ENCODE peak calls at places on chromosomes 2 and 18, in nine cellular contexts. One of them, this sample, is unnamed.

GRCh38 chr2:68653538-68653982 is 10.2 kb downstream of the PROKR1 start:
- DNase-seq in GM23338: no peak
- DNase-seq in cardiac muscle cell: peak
- DNase-seq in OCI-LY7: no peak
- DNase-seq in uterus: no peak
- DNase-seq in CD4-positive, alpha-beta T cell: peak
- DNase-seq in aorta: no peak
- DNase-seq in A549: no peak
- DNase-seq in endodermal cell: no peak
- DNase-seq in this sample: no peak

GRCh38 chr2:157830696-157831570 is 45.2 kb downstream of the ACVR1 start:
- DNase-seq in endodermal cell: no peak
- DNase-seq in A549: peak
- DNase-seq in cardiac muscle cell: peak
- DNase-seq in OCI-LY7: no peak
- DNase-seq in CD4-positive, alpha-beta T cell: no peak
- DNase-seq in GM23338: no peak
- DNase-seq in uterus: peak
- DNase-seq in aorta: no peak
- DNase-seq in this sample: no peak

GRCh38 chr2:33134086-33134763 is 187.5 kb downstream of the LTBP1 start:
- DNase-seq in A549: peak
- DNase-seq in endodermal cell: no peak
- DNase-seq in CD4-positive, alpha-beta T cell: no peak
- DNase-seq in OCI-LY7: no peak
- DNase-seq in cardiac muscle cell: peak
- DNase-seq in uterus: peak
- DNase-seq in aorta: peak
- DNase-seq in GM23338: peak
- DNase-seq in this sample: no peak

GRCh38 chr2:18927525-18928232 is 338.3 kb upstream of the NT5C1B start:
- DNase-seq in OCI-LY7: no peak
- DNase-seq in CD4-positive, alpha-beta T cell: no peak
- DNase-seq in A549: no peak
- DNase-seq in endodermal cell: no peak
- DNase-seq in cardiac muscle cell: peak
- DNase-seq in uterus: no peak
- DNase-seq in aorta: no peak
- DNase-seq in GM23338: no peak
- DNase-seq in this sample: no peak

GRCh38 chr2:2152451-2152850 is 178.6 kb downstream of the MYT1L start:
- DNase-seq in CD4-positive, alpha-beta T cell: no peak
- DNase-seq in endodermal cell: no peak
- DNase-seq in A549: no peak
- DNase-seq in uterus: no peak
- DNase-seq in OCI-LY7: no peak
- DNase-seq in cardiac muscle cell: no peak
- DNase-seq in GM23338: no peak
- DNase-seq in aorta: no peak
- DNase-seq in this sample: no peak

GRCh38 chr2:71538656-71539265 is 85.4 kb downstream of the DYSF start:
- DNase-seq in GM23338: no peak
- DNase-seq in uterus: peak
- DNase-seq in aorta: no peak
- DNase-seq in OCI-LY7: no peak
- DNase-seq in A549: no peak
- DNase-seq in endodermal cell: peak
- DNase-seq in CD4-positive, alpha-beta T cell: no peak
- DNase-seq in cardiac muscle cell: no peak
- DNase-seq in this sample: no peak

GRCh38 chr2:159516241-159516758 is 100.0 kb downstream of the BAZ2B start:
- DNase-seq in GM23338: peak
- DNase-seq in A549: peak
- DNase-seq in uterus: no peak
- DNase-seq in aorta: no peak
- DNase-seq in OCI-LY7: peak
- DNase-seq in CD4-positive, alpha-beta T cell: peak
- DNase-seq in cardiac muscle cell: peak
- DNase-seq in endodermal cell: peak
- DNase-seq in this sample: peak

GRCh38 chr2:224412064-224412921 is 10.4 kb upstream of the FAM124B start:
- DNase-seq in A549: no peak
- DNase-seq in aorta: no peak
- DNase-seq in CD4-positive, alpha-beta T cell: no peak
- DNase-seq in GM23338: no peak
- DNase-seq in endodermal cell: no peak
- DNase-seq in OCI-LY7: no peak
- DNase-seq in cardiac muscle cell: peak
- DNase-seq in uterus: no peak
- DNase-seq in this sample: peak

GRCh38 chr2:73074110-73075069 is 2.9 kb upstream of the SFXN5 start:
- DNase-seq in cardiac muscle cell: no peak
- DNase-seq in CD4-positive, alpha-beta T cell: no peak
- DNase-seq in aorta: no peak
- DNase-seq in endodermal cell: no peak
- DNase-seq in GM23338: no peak
- DNase-seq in OCI-LY7: no peak
- DNase-seq in uterus: no peak
- DNase-seq in A549: no peak
- DNase-seq in this sample: no peak

GRCh38 chr2:73069855-73070650 is 1.5 kb downstream of the SFXN5 start:
- DNase-seq in A549: no peak
- DNase-seq in GM23338: no peak
- DNase-seq in cardiac muscle cell: no peak
- DNase-seq in aorta: no peak
- DNase-seq in uterus: no peak
- DNase-seq in OCI-LY7: no peak
- DNase-seq in CD4-positive, alpha-beta T cell: no peak
- DNase-seq in endodermal cell: peak
- DNase-seq in this sample: no peak

GRCh38 chr2:73071452-73072399 is at the start of gene SFXN5:
- DNase-seq in aorta: peak
- DNase-seq in cardiac muscle cell: peak
- DNase-seq in OCI-LY7: peak
- DNase-seq in GM23338: peak
- DNase-seq in endodermal cell: peak
- DNase-seq in A549: peak
- DNase-seq in uterus: peak
- DNase-seq in CD4-positive, alpha-beta T cell: peak
- DNase-seq in this sample: peak

GRCh38 chr2:73070651-73071451 is 661 bp downstream of the SFXN5 start:
- DNase-seq in uterus: peak
- DNase-seq in CD4-positive, alpha-beta T cell: peak
- DNase-seq in cardiac muscle cell: peak
- DNase-seq in A549: peak
- DNase-seq in OCI-LY7: peak
- DNase-seq in aorta: peak
- DNase-seq in GM23338: peak
- DNase-seq in endodermal cell: peak
- DNase-seq in this sample: peak

DNA sequence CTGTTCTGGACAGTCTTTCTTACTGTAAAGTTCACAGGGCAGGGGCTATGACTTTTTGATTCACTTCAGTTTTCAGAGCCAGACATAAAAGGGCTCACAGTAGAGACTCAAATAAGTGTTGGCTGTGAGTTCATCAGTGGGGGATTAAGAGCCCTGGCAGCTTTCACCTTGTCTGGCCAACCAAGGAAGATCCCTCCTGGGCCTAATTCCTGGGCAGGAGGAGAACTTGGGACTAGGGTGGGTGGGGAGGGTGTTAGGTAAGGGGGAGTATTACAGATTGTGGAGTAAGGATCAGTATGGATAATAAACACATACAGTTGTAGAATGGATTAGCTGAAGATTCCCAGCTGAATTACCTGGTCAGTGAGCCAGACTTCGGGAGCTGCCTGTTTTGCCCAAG is 904 bp upstream of the SFXN5 start:
- DNase-seq in GM23338: no peak
- DNase-seq in endodermal cell: peak
- DNase-seq in CD4-positive, alpha-beta T cell: no peak
- DNase-seq in aorta: no peak
- DNase-seq in OCI-LY7: no peak
- DNase-seq in uterus: no peak
- DNase-seq in A549: no peak
- DNase-seq in cardiac muscle cell: no peak
- DNase-seq in this sample: peak
- H3K27ac ChIP-seq in GM23338: no peak
- H3K27ac ChIP-seq in endodermal cell: no peak
- H3K27ac ChIP-seq in CD4-positive, alpha-beta T cell: no peak
- H3K27ac ChIP-seq in aorta: no peak
- H3K27ac ChIP-seq in OCI-LY7: no peak
- H3K27ac ChIP-seq in uterus: peak
- H3K27ac ChIP-seq in A549: no peak
- H3K27ac ChIP-seq in cardiac muscle cell: no peak
- H3K27ac ChIP-seq in this sample: peak

GRCh38 chr2:167940745-167941507 is 306.5 kb downstream of the STK39 start:
- DNase-seq in cardiac muscle cell: no peak
- DNase-seq in uterus: no peak
- DNase-seq in A549: no peak
- DNase-seq in CD4-positive, alpha-beta T cell: no peak
- DNase-seq in GM23338: no peak
- DNase-seq in aorta: no peak
- DNase-seq in OCI-LY7: no peak
- DNase-seq in endodermal cell: no peak
- DNase-seq in this sample: no peak
- H3K27ac ChIP-seq in cardiac muscle cell: no peak
- H3K27ac ChIP-seq in uterus: no peak
- H3K27ac ChIP-seq in A549: no peak
- H3K27ac ChIP-seq in CD4-positive, alpha-beta T cell: no peak
- H3K27ac ChIP-seq in GM23338: no peak
- H3K27ac ChIP-seq in aorta: no peak
- H3K27ac ChIP-seq in OCI-LY7: no peak
- H3K27ac ChIP-seq in endodermal cell: no peak
- H3K27ac ChIP-seq in this sample: no peak

DNA sequence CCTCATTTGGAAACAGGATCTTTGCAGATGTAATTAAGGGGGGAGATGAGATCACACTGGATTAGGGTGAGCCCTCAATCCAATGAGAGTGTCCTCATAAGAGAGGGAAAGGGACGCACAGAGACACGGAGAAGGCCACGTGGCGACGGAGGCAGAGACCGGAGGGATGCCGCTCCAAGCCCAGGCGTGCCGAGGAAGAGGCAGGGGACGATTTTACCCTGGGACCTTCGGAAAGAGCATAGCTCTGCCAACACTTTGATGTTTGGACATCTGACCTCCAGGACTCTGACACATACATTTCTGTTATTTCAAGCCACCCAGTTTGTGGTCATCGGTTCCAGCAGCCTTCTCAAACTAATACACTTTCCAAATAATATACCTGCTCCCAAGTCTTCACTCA is 84.4 kb upstream of the ZCCHC2 start:
- DNase-seq in aorta: no peak
- DNase-seq in A549: no peak
- DNase-seq in GM23338: no peak
- DNase-seq in cardiac muscle cell: no peak
- DNase-seq in endodermal cell: no peak
- DNase-seq in CD4-positive, alpha-beta T cell: no peak
- DNase-seq in uterus: no peak
- DNase-seq in OCI-LY7: no peak
- DNase-seq in this sample: peak
- H3K27ac ChIP-seq in aorta: no peak
- H3K27ac ChIP-seq in A549: peak
- H3K27ac ChIP-seq in GM23338: no peak
- H3K27ac ChIP-seq in cardiac muscle cell: no peak
- H3K27ac ChIP-seq in endodermal cell: no peak
- H3K27ac ChIP-seq in CD4-positive, alpha-beta T cell: no peak
- H3K27ac ChIP-seq in uterus: peak
- H3K27ac ChIP-seq in OCI-LY7: no peak
- H3K27ac ChIP-seq in this sample: no peak

DNA sequence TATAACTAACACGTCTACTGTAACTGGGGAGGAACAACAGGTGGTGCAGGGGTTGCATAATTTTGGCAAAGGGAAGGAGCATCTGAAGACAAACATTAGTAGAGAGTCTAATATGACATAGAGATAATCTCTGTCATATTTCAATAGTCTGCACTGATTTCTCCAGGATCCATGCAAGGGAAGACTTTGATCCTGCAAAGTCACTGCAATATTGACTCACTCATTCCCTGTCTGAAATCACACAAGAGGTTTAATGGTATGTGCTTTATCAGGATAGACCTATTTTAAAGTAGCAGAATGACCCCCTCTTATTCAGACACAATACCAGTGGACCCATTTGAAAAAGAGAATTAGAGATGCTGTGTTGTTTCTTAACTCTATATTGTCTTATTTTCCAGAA is 98.7 kb upstream of the CAVIN2 start:
- DNase-seq in cardiac muscle cell: no peak
- DNase-seq in aorta: no peak
- DNase-seq in uterus: no peak
- DNase-seq in A549: no peak
- DNase-seq in GM23338: no peak
- DNase-seq in CD4-positive, alpha-beta T cell: no peak
- DNase-seq in OCI-LY7: no peak
- DNase-seq in endodermal cell: no peak
- DNase-seq in this sample: no peak
- H3K27ac ChIP-seq in cardiac muscle cell: no peak
- H3K27ac ChIP-seq in aorta: no peak
- H3K27ac ChIP-seq in uterus: no peak
- H3K27ac ChIP-seq in A549: no peak
- H3K27ac ChIP-seq in GM23338: no peak
- H3K27ac ChIP-seq in CD4-positive, alpha-beta T cell: no peak
- H3K27ac ChIP-seq in OCI-LY7: no peak
- H3K27ac ChIP-seq in endodermal cell: no peak
- H3K27ac ChIP-seq in this sample: no peak

GRCh38 chr18:77054288-77054605 is 78.3 kb downstream of the MBP start:
- DNase-seq in A549: no peak
- DNase-seq in OCI-LY7: peak
- DNase-seq in aorta: no peak
- DNase-seq in endodermal cell: no peak
- DNase-seq in uterus: no peak
- DNase-seq in CD4-positive, alpha-beta T cell: peak
- DNase-seq in GM23338: no peak
- DNase-seq in cardiac muscle cell: no peak
- DNase-seq in this sample: peak

GRCh38 chr18:77052297-77052645 is 80.3 kb downstream of the MBP start:
- DNase-seq in A549: no peak
- DNase-seq in cardiac muscle cell: no peak
- DNase-seq in uterus: no peak
- DNase-seq in endodermal cell: no peak
- DNase-seq in OCI-LY7: no peak
- DNase-seq in CD4-positive, alpha-beta T cell: no peak
- DNase-seq in GM23338: no peak
- DNase-seq in aorta: no peak
- DNase-seq in this sample: no peak

GRCh38 chr18:77053616-77054287 is 78.8 kb downstream of the MBP start:
- DNase-seq in CD4-positive, alpha-beta T cell: no peak
- DNase-seq in OCI-LY7: no peak
- DNase-seq in endodermal cell: no peak
- DNase-seq in A549: no peak
- DNase-seq in GM23338: no peak
- DNase-seq in cardiac muscle cell: no peak
- DNase-seq in uterus: no peak
- DNase-seq in aorta: no peak
- DNase-seq in this sample: no peak

GRCh38 chr18:77051581-77052296 is 80.8 kb downstream of the MBP start:
- DNase-seq in endodermal cell: no peak
- DNase-seq in CD4-positive, alpha-beta T cell: no peak
- DNase-seq in aorta: no peak
- DNase-seq in OCI-LY7: no peak
- DNase-seq in A549: no peak
- DNase-seq in GM23338: no peak
- DNase-seq in cardiac muscle cell: no peak
- DNase-seq in uterus: no peak
- DNase-seq in this sample: no peak

GRCh38 chr18:77052656-77053309 is 79.8 kb downstream of the MBP start:
- DNase-seq in GM23338: no peak
- DNase-seq in A549: no peak
- DNase-seq in aorta: no peak
- DNase-seq in endodermal cell: no peak
- DNase-seq in CD4-positive, alpha-beta T cell: no peak
- DNase-seq in uterus: no peak
- DNase-seq in OCI-LY7: peak
- DNase-seq in cardiac muscle cell: no peak
- DNase-seq in this sample: peak
- H3K27ac ChIP-seq in GM23338: no peak
- H3K27ac ChIP-seq in A549: no peak
- H3K27ac ChIP-seq in aorta: no peak
- H3K27ac ChIP-seq in endodermal cell: no peak
- H3K27ac ChIP-seq in CD4-positive, alpha-beta T cell: peak
- H3K27ac ChIP-seq in uterus: no peak
- H3K27ac ChIP-seq in OCI-LY7: peak
- H3K27ac ChIP-seq in cardiac muscle cell: no peak
- H3K27ac ChIP-seq in this sample: no peak